ENCODE peak calls at places on chromosomes 7 and 10, in ten cellular contexts. A is mammary epithelial cell, R is retinal pigment epithelial cell, I is OCI-LY7, C is GM12865, L is PC-9, Q is A549, Y is cardiac muscle cell, P is AG04449, G is BJ. F is an unnamed sample.

GRCh38 chr7:47783456-47784240 is 164.6 kb downstream of the PKD1L1 start:
- DNase-seq in A (peak), R (peak), I (no peak), C (no peak), L (peak), Q (peak), Y (no peak), P (peak), G (peak), F (peak)

GRCh38 chr7:12031638-12032037 is 179.5 kb upstream of the TMEM106B start:
- DNase-seq in A (peak), R (peak), I (no peak), C (no peak), L (no peak), Q (peak), Y (no peak), P (no peak), G (no peak), F (peak)

GRCh38 chr7:107614425-107614824 is 34.4 kb downstream of the BCAP29 start:
- DNase-seq in A (peak), R (no peak), I (no peak), C (no peak), L (no peak), Q (no peak), Y (no peak), P (peak), G (peak), F (peak)

GRCh38 chr7:50780436-50780835 is 2.3 kb downstream of the GRB10 start:
- DNase-seq in A (no peak), R (no peak), I (no peak), C (no peak), L (no peak), Q (no peak), Y (no peak), P (no peak), G (no peak), F (no peak)

GRCh38 chr10:103042129-103042528 is 124.0 kb downstream of the CNNM2 start:
- DNase-seq in A (peak), R (no peak), I (no peak), C (no peak), L (no peak), Q (no peak), Y (no peak), P (no peak), G (no peak), F (no peak)

GRCh38 chr10:114412907-114413386 is 8.6 kb upstream of the AFAP1L2 start:
- DNase-seq in A (peak), R (no peak), I (no peak), C (no peak), L (peak), Q (peak), Y (no peak), P (no peak), G (no peak), F (peak)

GRCh38 chr10:78804356-78805032 is 264.3 kb upstream of the ZMIZ1 start:
- DNase-seq in A (no peak), R (no peak), I (no peak), C (no peak), L (no peak), Q (no peak), Y (no peak), P (no peak), G (no peak), F (no peak)

GRCh38 chr7:18828333-18829100 is 288.9 kb downstream of the TWIST1 start:
- DNase-seq in A (no peak), R (no peak), I (no peak), C (no peak), L (no peak), Q (no peak), Y (no peak), P (no peak), G (no peak), F (peak)

GRCh38 chr10:132206806-132207535 is 20.2 kb downstream of the DPYSL4 start:
- DNase-seq in A (no peak), R (no peak), I (no peak), C (no peak), L (no peak), Q (no peak), Y (no peak), P (no peak), G (no peak), F (no peak)

GRCh38 chr7:77222819-77223218 is 23.2 kb upstream of the FGL2 start:
- DNase-seq in A (no peak), R (no peak), I (no peak), C (no peak), L (no peak), Q (no peak), Y (no peak), P (no peak), G (no peak), F (no peak)

GRCh38 chr7:107045980-107046379 is 1.5 kb downstream of the PRKAR2B start:
- DNase-seq in A (no peak), R (no peak), I (peak), C (no peak), L (no peak), Q (no peak), Y (no peak), P (peak), G (peak), F (peak)

GRCh38 chr10:14674376-14675050 is 100.2 kb downstream of the FAM107B start:
- DNase-seq in A (no peak), R (no peak), I (no peak), C (no peak), L (no peak), Q (no peak), Y (no peak), P (no peak), G (no peak), F (no peak)

GRCh38 chr7:37341033-37341630 is 107.5 kb downstream of the ELMO1 start:
- DNase-seq in A (no peak), R (no peak), I (peak), C (peak), L (no peak), Q (no peak), Y (no peak), P (no peak), G (no peak), F (no peak)

GRCh38 chr7:37344886-37345579 is 103.6 kb downstream of the ELMO1 start:
- DNase-seq in A (no peak), R (no peak), I (peak), C (peak), L (no peak), Q (no peak), Y (no peak), P (no peak), G (no peak), F (no peak)

GRCh38 chr7:37346761-37347160 is 101.9 kb downstream of the ELMO1 start:
- DNase-seq in A (no peak), R (no peak), I (no peak), C (no peak), L (no peak), Q (no peak), Y (no peak), P (no peak), G (no peak), F (no peak)

GRCh38 chr7:37342170-37342569 is 106.5 kb downstream of the ELMO1 start:
- DNase-seq in A (no peak), R (no peak), I (no peak), C (peak), L (no peak), Q (no peak), Y (no peak), P (no peak), G (no peak), F (no peak)

GRCh38 chr7:37342665-37343471 is 105.8 kb downstream of the ELMO1 start:
- DNase-seq in A (peak), R (no peak), I (peak), C (peak), L (no peak), Q (no peak), Y (no peak), P (no peak), G (no peak), F (no peak)
- TF ChIP-seq CTCF in A (no peak), R (no peak), I (peak), C (no peak), L (no peak), Q (no peak), Y (no peak), P (no peak), G (no peak), F (no peak)

GRCh38 chr7:89072094-89072493 is 276.6 kb upstream of the TEX47 start:
- DNase-seq in A (no peak), R (peak), I (no peak), C (no peak), L (no peak), Q (no peak), Y (no peak), P (no peak), G (no peak), F (no peak)
- TF ChIP-seq CTCF in A (no peak), R (no peak), I (no peak), C (no peak), L (no peak), Q (no peak), Y (no peak), P (no peak), G (no peak), F (no peak)

GRCh38 chr7:44540592-44541027 is 520 bp downstream of the NPC1L1 start:
- DNase-seq in A (no peak), R (no peak), I (no peak), C (no peak), L (no peak), Q (no peak), Y (no peak), P (no peak), G (no peak), F (no peak)

GRCh38 chr7:44541876-44542610 is 913 bp upstream of the NPC1L1 start:
- DNase-seq in A (no peak), R (no peak), I (no peak), C (no peak), L (no peak), Q (no peak), Y (no peak), P (no peak), G (no peak), F (no peak)

GRCh38 chr7:44538798-44539668 is 2.1 kb downstream of the NPC1L1 start:
- DNase-seq in A (no peak), R (no peak), I (no peak), C (no peak), L (no peak), Q (no peak), Y (no peak), P (no peak), G (no peak), F (no peak)

GRCh38 chr7:44539669-44540516 is 1.2 kb downstream of the NPC1L1 start:
- DNase-seq in A (no peak), R (no peak), I (no peak), C (no peak), L (no peak), Q (no peak), Y (no peak), P (no peak), G (no peak), F (no peak)

DNA sequence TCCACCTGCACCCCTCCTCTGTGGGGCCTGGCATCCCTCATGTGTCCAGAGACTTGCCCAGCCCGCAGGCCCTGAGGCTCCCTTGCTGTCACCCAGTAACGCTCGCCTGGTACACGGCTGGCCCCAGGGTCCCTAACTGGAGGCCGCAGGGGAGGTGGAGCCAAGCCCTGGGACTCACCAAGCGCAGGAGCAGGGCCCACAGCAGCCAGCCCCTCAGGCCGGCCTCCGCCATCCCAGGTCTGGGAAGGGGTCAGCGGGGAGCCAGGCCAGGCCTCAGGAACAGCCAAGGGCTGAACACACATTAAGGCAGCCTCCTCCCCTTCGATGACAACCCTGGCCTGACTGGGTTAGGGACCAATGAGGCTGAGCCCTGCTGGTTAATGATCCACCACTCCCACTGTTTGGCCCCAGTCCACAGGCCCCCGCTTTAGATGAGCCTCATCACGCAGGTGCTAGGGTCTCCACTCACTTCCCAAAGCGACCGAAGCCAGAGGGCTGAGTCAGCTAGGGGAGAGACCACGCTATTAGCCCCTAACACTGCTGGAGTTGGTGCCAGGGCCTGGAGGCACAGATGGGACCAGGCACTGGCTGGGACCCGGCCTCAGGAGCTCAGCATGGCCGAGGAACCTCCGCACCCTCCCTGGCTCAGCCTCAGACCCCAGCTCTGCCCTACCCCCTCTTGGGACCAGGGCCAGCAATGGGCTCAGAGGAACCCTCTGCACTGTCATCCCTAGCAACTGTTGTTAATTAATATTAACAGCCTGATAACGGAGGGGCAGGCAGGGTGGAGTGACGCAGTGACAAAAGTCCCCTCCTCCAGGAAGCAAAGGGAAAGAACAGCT is at the start of gene NPC1L1:
- DNase-seq in A (no peak), R (no peak), I (no peak), C (no peak), L (no peak), Q (no peak), Y (no peak), P (no peak), G (no peak), F (no peak)
- TF ChIP-seq CTCF in A (no peak), R (no peak), I (no peak), C (no peak), L (no peak), Q (no peak), Y (no peak), P (no peak), G (no peak), F (no peak)

DNA sequence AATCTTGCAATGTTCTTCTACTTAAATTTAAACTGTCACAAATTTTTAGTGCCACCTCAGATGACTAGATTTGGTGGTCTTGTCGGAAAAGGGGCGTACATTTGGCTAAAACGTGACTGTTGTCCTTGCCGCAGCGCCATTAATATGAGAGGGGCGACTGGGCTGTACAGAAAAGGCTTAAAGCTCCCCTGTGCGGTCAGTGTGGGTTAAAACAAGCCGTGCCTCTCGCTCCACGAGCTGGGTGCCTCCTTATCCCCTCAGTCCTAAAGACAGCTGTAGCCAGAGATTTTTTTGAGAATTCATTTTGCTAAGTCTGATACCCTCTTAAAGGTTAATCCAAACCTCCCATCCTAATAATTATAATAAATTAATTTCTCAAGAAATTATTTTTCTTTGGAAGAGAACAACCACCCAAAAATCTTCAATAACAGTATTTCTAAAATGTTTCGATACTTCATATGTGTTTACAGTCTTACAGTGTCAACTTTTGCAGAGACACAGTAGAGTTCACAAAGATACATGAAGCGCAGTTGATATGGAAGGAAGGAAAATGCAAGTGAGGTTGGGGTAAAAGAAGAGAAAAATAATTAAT is 68.6 kb downstream of the C7orf25 start:
- DNase-seq in A (no peak), R (peak), I (peak), C (peak), L (peak), Q (peak), Y (peak), P (no peak), G (no peak), F (peak)
- TF ChIP-seq CTCF in A (peak), R (peak), I (peak), C (no peak), L (peak), Q (peak), Y (peak), P (peak), G (peak), F (peak)

GRCh38 chr10:133456041-133456951 is 2.6 kb downstream of the SCART1 start:
- DNase-seq in A (no peak), R (no peak), I (no peak), C (no peak), L (no peak), Q (no peak), Y (no peak), P (no peak), G (no peak), F (no peak)
- TF ChIP-seq CTCF in A (no peak), R (no peak), I (no peak), C (no peak), L (no peak), Q (no peak), Y (no peak), P (no peak), G (no peak), F (no peak)

GRCh38 chr7:38330861-38331709 is 57.6 kb upstream of the TARP start:
- DNase-seq in A (no peak), R (no peak), I (peak), C (peak), L (no peak), Q (no peak), Y (peak), P (no peak), G (no peak), F (no peak)
- TF ChIP-seq CTCF in A (no peak), R (peak), I (peak), C (no peak), L (no peak), Q (no peak), Y (no peak), P (no peak), G (no peak), F (no peak)

DNA sequence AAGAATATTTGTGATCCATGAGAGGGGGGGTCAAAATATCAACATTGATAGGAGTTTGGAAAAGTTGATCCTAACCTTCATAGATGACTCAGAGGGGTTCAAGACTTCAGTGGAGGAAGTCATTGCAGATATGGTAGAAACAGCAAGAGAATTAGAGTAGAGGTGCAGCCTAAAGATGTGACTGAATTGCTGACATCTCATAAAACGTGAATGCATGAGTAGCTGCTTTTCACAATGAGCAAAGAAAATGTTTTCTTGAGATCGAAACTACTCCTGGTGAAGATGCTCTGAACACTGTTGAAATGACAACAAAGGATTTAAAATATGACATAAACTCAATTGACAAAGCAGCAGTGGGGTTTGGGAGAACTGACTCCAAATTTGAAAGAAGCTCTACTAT is 700.7 kb upstream of the FZD8 start:
- DNase-seq in A (no peak), R (no peak), I (no peak), C (no peak), L (no peak), Q (no peak), Y (no peak), P (no peak), G (no peak), F (no peak)
- TF ChIP-seq CTCF in A (no peak), R (no peak), I (no peak), C (no peak), L (no peak), Q (no peak), Y (no peak), P (no peak), G (no peak), F (no peak)

DNA sequence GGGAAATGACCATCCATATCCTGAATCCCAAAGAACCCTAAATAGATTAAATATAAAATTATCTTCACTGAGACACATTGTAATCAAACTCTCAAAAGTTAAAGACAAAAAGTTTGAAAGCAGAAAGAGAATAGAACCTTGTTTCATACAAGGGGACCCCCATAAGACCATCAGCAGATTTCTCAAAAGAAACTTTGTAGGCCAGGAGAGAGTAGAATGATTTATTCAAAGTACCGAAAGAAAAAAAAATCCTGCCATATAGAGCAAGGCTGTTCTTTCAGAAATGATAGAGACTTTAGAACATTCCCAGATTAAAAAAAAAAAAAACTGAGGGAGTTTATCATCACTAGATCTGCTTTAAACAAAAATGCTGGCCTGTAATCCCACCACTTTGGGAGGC is 34.8 kb upstream of the KLF14 start:
- DNase-seq in A (no peak), R (no peak), I (no peak), C (no peak), L (no peak), Q (no peak), Y (no peak), P (no peak), G (no peak), F (no peak)
- TF ChIP-seq CTCF in A (no peak), R (no peak), I (no peak), C (no peak), L (no peak), Q (no peak), Y (no peak), P (no peak), G (no peak), F (no peak)

GRCh38 chr10:99172130-99172738 is 63.4 kb downstream of the HPSE2 start:
- DNase-seq in A (peak), R (no peak), I (no peak), C (peak), L (peak), Q (peak), Y (peak), P (no peak), G (peak), F (peak)

DNA sequence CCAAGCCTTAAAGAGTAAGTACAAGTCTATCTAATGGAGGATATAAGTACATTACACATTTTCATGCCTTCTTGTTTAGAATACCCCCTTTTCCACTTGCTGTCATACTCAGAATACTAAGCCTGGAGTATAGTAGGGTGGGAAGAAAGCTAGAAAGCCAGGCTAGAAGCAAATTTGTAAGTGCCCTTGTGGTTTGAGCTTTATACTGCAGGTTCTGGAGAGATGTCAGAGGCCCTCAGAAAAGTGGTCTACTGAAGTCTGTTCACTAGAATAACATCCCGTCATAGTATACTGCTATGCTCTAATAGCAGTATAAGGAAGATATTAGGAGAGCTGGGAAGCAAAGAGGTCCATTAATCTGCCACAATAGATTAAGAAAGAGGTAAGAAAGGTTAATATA is 62.7 kb downstream of the HPSE2 start:
- DNase-seq in A (no peak), R (no peak), I (no peak), C (no peak), L (no peak), Q (no peak), Y (no peak), P (no peak), G (no peak), F (no peak)
- TF ChIP-seq CTCF in A (no peak), R (no peak), I (no peak), C (no peak), L (no peak), Q (no peak), Y (no peak), P (no peak), G (no peak), F (no peak)

GRCh38 chr7:49483142-49483541 is 290.3 kb upstream of the VWC2 start:
- DNase-seq in A (no peak), R (no peak), I (peak), C (peak), L (no peak), Q (peak), Y (peak), P (no peak), G (no peak), F (peak)

GRCh38 chr7:49488573-49488972 is 284.9 kb upstream of the VWC2 start:
- DNase-seq in A (no peak), R (no peak), I (no peak), C (no peak), L (no peak), Q (no peak), Y (no peak), P (no peak), G (no peak), F (no peak)

GRCh38 chr7:49486974-49487919 is 286.2 kb upstream of the VWC2 start:
- DNase-seq in A (no peak), R (no peak), I (peak), C (no peak), L (no peak), Q (no peak), Y (no peak), P (no peak), G (no peak), F (no peak)
- TF ChIP-seq CTCF in A (no peak), R (no peak), I (peak), C (no peak), L (no peak), Q (no peak), Y (no peak), P (no peak), G (no peak), F (no peak)